ENCODE peak calls at places on chromosomes 16 and 17, in ten cellular contexts. One of them, this sample, is unnamed.

GRCh38 chr17:47837401-47838039 is 3.6 kb downstream of the SCRN2 start:
- DNase-seq in heart left ventricle: no peak
- DNase-seq in dorsolateral prefrontal cortex: no peak
- DNase-seq in fibroblast of lung: peak; percentile 56
- DNase-seq in thoracic aorta: no peak
- DNase-seq in upper lobe of right lung: no peak
- DNase-seq in effector memory CD4-positive, alpha-beta T cell: no peak
- DNase-seq in AG04450: no peak
- DNase-seq in GM23338: no peak
- DNase-seq in neural progenitor cell: no peak
- DNase-seq in this sample: no peak

GRCh38 chr16:3856367-3857141 is 24.0 kb downstream of the CREBBP start:
- DNase-seq in upper lobe of right lung: no peak
- DNase-seq in thoracic aorta: no peak
- DNase-seq in dorsolateral prefrontal cortex: no peak
- DNase-seq in heart left ventricle: no peak
- DNase-seq in neural progenitor cell: peak; percentile 60
- DNase-seq in GM23338: peak; percentile 60
- DNase-seq in fibroblast of lung: no peak
- DNase-seq in effector memory CD4-positive, alpha-beta T cell: no peak
- DNase-seq in AG04450: no peak
- DNase-seq in this sample: no peak

GRCh38 chr16:12677472-12677871 is 126.2 kb downstream of the CPPED1 start:
- DNase-seq in effector memory CD4-positive, alpha-beta T cell: no peak
- DNase-seq in AG04450: no peak
- DNase-seq in heart left ventricle: no peak
- DNase-seq in dorsolateral prefrontal cortex: no peak
- DNase-seq in upper lobe of right lung: no peak
- DNase-seq in neural progenitor cell: no peak
- DNase-seq in GM23338: no peak
- DNase-seq in fibroblast of lung: no peak
- DNase-seq in thoracic aorta: no peak
- DNase-seq in this sample: no peak

GRCh38 chr16:29680180-29680598 is 1.2 kb downstream of the QPRT start:
- DNase-seq in AG04450: no peak
- DNase-seq in thoracic aorta: no peak
- DNase-seq in fibroblast of lung: no peak
- DNase-seq in upper lobe of right lung: no peak
- DNase-seq in GM23338: peak; percentile 57
- DNase-seq in heart left ventricle: no peak
- DNase-seq in neural progenitor cell: no peak
- DNase-seq in dorsolateral prefrontal cortex: no peak
- DNase-seq in effector memory CD4-positive, alpha-beta T cell: no peak
- DNase-seq in this sample: no peak

GRCh38 chr17:29291163-29291752 is 2.7 kb downstream of the NUFIP2 start:
- DNase-seq in thoracic aorta: no peak
- DNase-seq in AG04450: peak; percentile 18
- DNase-seq in GM23338: peak; percentile 74
- DNase-seq in fibroblast of lung: peak; percentile 58
- DNase-seq in neural progenitor cell: peak; percentile 75
- DNase-seq in upper lobe of right lung: no peak
- DNase-seq in heart left ventricle: no peak
- DNase-seq in effector memory CD4-positive, alpha-beta T cell: no peak
- DNase-seq in dorsolateral prefrontal cortex: no peak
- DNase-seq in this sample: no peak

GRCh38 chr17:7294614-7295153 is at the start of gene YBX2:
- DNase-seq in thoracic aorta: no peak
- DNase-seq in fibroblast of lung: no peak
- DNase-seq in effector memory CD4-positive, alpha-beta T cell: peak; percentile 72
- DNase-seq in AG04450: no peak
- DNase-seq in upper lobe of right lung: peak; percentile 80
- DNase-seq in dorsolateral prefrontal cortex: peak; percentile 56
- DNase-seq in GM23338: peak; percentile 98
- DNase-seq in heart left ventricle: peak; percentile 81
- DNase-seq in neural progenitor cell: peak; percentile 95
- DNase-seq in this sample: peak; percentile 83

GRCh38 chr17:69142473-69142802 is 743 bp upstream of the ABCA6 start:
- DNase-seq in fibroblast of lung: peak; percentile 31
- DNase-seq in thoracic aorta: no peak
- DNase-seq in upper lobe of right lung: no peak
- DNase-seq in effector memory CD4-positive, alpha-beta T cell: no peak
- DNase-seq in heart left ventricle: no peak
- DNase-seq in dorsolateral prefrontal cortex: no peak
- DNase-seq in neural progenitor cell: no peak
- DNase-seq in GM23338: no peak
- DNase-seq in AG04450: peak; percentile 15
- DNase-seq in this sample: no peak

GRCh38 chr17:56985371-56986162 is 7.6 kb downstream of the SCPEP1 start:
- DNase-seq in thoracic aorta: no peak
- DNase-seq in GM23338: no peak
- DNase-seq in heart left ventricle: no peak
- DNase-seq in upper lobe of right lung: peak; percentile 73
- DNase-seq in effector memory CD4-positive, alpha-beta T cell: no peak
- DNase-seq in neural progenitor cell: no peak
- DNase-seq in dorsolateral prefrontal cortex: no peak
- DNase-seq in fibroblast of lung: no peak
- DNase-seq in AG04450: no peak
- DNase-seq in this sample: no peak

GRCh38 chr16:11312718-11313492 is 31.8 kb upstream of the PRM1 start:
- DNase-seq in upper lobe of right lung: no peak
- DNase-seq in dorsolateral prefrontal cortex: no peak
- DNase-seq in neural progenitor cell: no peak
- DNase-seq in effector memory CD4-positive, alpha-beta T cell: peak; percentile 14
- DNase-seq in thoracic aorta: no peak
- DNase-seq in heart left ventricle: no peak
- DNase-seq in fibroblast of lung: peak; percentile 84
- DNase-seq in GM23338: peak; percentile 78
- DNase-seq in AG04450: no peak
- DNase-seq in this sample: no peak
- H3K4me3 ChIP-seq in upper lobe of right lung: no peak overlapping the region
- H3K4me3 ChIP-seq in dorsolateral prefrontal cortex: no peak overlapping the region
- H3K4me3 ChIP-seq in neural progenitor cell: no peak overlapping the region
- H3K4me3 ChIP-seq in effector memory CD4-positive, alpha-beta T cell: no peak overlapping the region
- H3K4me3 ChIP-seq in thoracic aorta: peak overlapping the region; percentile 27
- H3K4me3 ChIP-seq in heart left ventricle: no peak overlapping the region
- H3K4me3 ChIP-seq in fibroblast of lung: no peak overlapping the region
- H3K4me3 ChIP-seq in GM23338: peak overlapping the region; percentile 15
- H3K4me3 ChIP-seq in AG04450: no peak overlapping the region
- H3K4me3 ChIP-seq in this sample: peak overlapping the region; percentile 44

GRCh38 chr17:59838196-59838911 is 54.4 kb downstream of the TUBD1 start:
- DNase-seq in dorsolateral prefrontal cortex: no peak
- DNase-seq in heart left ventricle: peak; percentile 19
- DNase-seq in AG04450: no peak
- DNase-seq in thoracic aorta: no peak
- DNase-seq in upper lobe of right lung: no peak
- DNase-seq in fibroblast of lung: peak; percentile 44
- DNase-seq in effector memory CD4-positive, alpha-beta T cell: no peak
- DNase-seq in neural progenitor cell: no peak
- DNase-seq in GM23338: no peak
- DNase-seq in this sample: no peak

GRCh38 chr17:59840908-59841666 is 51.7 kb downstream of the TUBD1 start:
- DNase-seq in effector memory CD4-positive, alpha-beta T cell: no peak
- DNase-seq in dorsolateral prefrontal cortex: no peak
- DNase-seq in AG04450: no peak
- DNase-seq in heart left ventricle: no peak
- DNase-seq in thoracic aorta: no peak
- DNase-seq in neural progenitor cell: no peak
- DNase-seq in upper lobe of right lung: no peak
- DNase-seq in GM23338: no peak
- DNase-seq in fibroblast of lung: peak; percentile 39
- DNase-seq in this sample: no peak

GRCh38 chr17:59839646-59840328 is 53.0 kb downstream of the TUBD1 start:
- DNase-seq in thoracic aorta: no peak
- DNase-seq in fibroblast of lung: peak; percentile 36
- DNase-seq in upper lobe of right lung: no peak
- DNase-seq in GM23338: peak; percentile 53
- DNase-seq in neural progenitor cell: peak; percentile 13
- DNase-seq in effector memory CD4-positive, alpha-beta T cell: no peak
- DNase-seq in dorsolateral prefrontal cortex: no peak
- DNase-seq in AG04450: no peak
- DNase-seq in heart left ventricle: no peak
- DNase-seq in this sample: no peak

GRCh38 chr17:59842901-59843652 is 49.7 kb downstream of the TUBD1 start:
- DNase-seq in effector memory CD4-positive, alpha-beta T cell: no peak
- DNase-seq in thoracic aorta: no peak
- DNase-seq in fibroblast of lung: peak; percentile 98
- DNase-seq in dorsolateral prefrontal cortex: no peak
- DNase-seq in heart left ventricle: no peak
- DNase-seq in AG04450: peak; percentile 88
- DNase-seq in GM23338: peak; percentile 31
- DNase-seq in upper lobe of right lung: peak; percentile 71
- DNase-seq in neural progenitor cell: no peak
- DNase-seq in this sample: peak; percentile 69

DNA sequence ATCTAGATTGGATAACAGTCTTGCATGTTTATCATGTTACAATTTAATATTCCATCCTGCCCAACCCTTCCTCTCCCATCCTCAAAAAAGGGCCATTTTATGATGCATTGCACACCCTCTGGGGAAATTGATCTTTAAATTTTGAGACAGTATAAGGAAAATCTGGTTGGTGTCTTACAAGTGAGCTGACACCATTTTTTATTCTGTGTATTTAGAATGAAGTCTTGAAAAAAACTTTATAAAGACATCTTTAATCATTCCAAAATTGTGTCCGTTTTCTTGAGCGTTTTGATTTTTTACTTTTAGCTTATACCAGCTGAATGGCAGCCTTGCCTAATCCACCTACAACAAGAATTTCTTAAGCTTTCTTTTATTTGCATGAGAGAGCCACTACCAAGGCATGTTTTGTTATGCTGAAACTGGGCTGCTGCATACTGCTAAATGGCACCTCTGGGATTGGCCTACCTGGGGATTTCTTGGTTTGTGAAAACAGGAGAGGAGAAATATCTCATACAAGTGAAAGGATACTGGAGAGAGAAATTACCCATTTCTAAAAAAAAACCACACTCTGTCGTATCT is 52.3 kb downstream of the TUBD1 start:
- DNase-seq in AG04450: no peak
- DNase-seq in heart left ventricle: no peak
- DNase-seq in dorsolateral prefrontal cortex: no peak
- DNase-seq in fibroblast of lung: peak; percentile 35
- DNase-seq in thoracic aorta: no peak
- DNase-seq in upper lobe of right lung: no peak
- DNase-seq in effector memory CD4-positive, alpha-beta T cell: no peak
- DNase-seq in neural progenitor cell: peak; percentile 45
- DNase-seq in GM23338: peak; percentile 93
- DNase-seq in this sample: no peak
- H3K27ac ChIP-seq in AG04450: peak overlapping the region; percentile 99
- H3K27ac ChIP-seq in heart left ventricle: peak overlapping the region; percentile 91
- H3K27ac ChIP-seq in dorsolateral prefrontal cortex: peak overlapping the region; percentile 70
- H3K27ac ChIP-seq in fibroblast of lung: peak overlapping the region; percentile 100
- H3K27ac ChIP-seq in thoracic aorta: peak overlapping the region; percentile 89
- H3K27ac ChIP-seq in upper lobe of right lung: peak overlapping the region; percentile 98
- H3K27ac ChIP-seq in effector memory CD4-positive, alpha-beta T cell: peak overlapping the region; percentile 91
- H3K27ac ChIP-seq in neural progenitor cell: peak overlapping the region; percentile 7
- H3K27ac ChIP-seq in GM23338: peak overlapping the region; percentile 94
- H3K27ac ChIP-seq in this sample: peak overlapping the region; percentile 98

DNA sequence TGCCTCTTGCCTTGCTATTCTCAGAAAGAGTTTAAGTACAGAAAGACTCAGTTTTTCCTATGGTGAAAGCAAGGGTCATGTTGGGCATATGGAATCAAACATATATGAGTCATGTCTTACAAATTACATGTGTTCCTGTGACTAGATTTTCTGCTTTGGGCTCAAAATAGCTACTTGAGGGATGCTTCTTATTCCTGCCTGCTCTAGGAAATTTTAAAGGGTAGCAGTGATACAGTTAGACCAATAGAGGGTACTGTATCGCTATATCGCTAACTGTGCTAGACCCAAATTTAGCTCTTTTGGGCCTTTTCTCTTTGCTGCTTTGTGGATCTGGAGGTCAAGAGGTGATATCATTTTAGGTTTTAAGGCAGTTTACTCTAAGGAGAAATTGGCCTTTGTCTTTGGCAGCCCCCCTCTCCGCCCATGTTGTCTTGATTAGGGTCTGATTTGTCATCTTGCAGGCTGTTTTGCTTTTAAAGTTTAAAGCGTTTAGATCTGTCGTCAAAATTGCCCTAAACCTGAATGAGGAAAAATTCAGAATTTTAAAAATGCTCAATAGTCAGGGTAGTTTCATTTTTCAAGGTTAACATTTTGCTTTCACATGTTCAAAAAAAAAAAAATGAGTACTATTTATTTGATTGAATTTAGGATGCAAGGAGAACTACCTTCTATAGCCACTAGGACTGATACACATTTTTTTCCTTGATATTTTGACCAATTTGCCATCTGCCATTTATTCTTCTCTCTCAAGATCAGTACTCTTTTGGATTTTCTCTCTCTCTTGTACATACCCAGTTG is 8.8 kb downstream of the NFATC3 start:
- DNase-seq in effector memory CD4-positive, alpha-beta T cell: no peak
- DNase-seq in AG04450: no peak
- DNase-seq in upper lobe of right lung: no peak
- DNase-seq in fibroblast of lung: peak; percentile 40
- DNase-seq in heart left ventricle: no peak
- DNase-seq in thoracic aorta: no peak
- DNase-seq in neural progenitor cell: peak; percentile 32
- DNase-seq in dorsolateral prefrontal cortex: no peak
- DNase-seq in GM23338: peak; percentile 68
- DNase-seq in this sample: no peak
- H3K4me3 ChIP-seq in effector memory CD4-positive, alpha-beta T cell: no peak overlapping the region
- H3K4me3 ChIP-seq in AG04450: no peak overlapping the region
- H3K4me3 ChIP-seq in upper lobe of right lung: no peak overlapping the region
- H3K4me3 ChIP-seq in fibroblast of lung: no peak overlapping the region
- H3K4me3 ChIP-seq in heart left ventricle: no peak overlapping the region
- H3K4me3 ChIP-seq in thoracic aorta: no peak overlapping the region
- H3K4me3 ChIP-seq in neural progenitor cell: no peak overlapping the region
- H3K4me3 ChIP-seq in dorsolateral prefrontal cortex: no peak overlapping the region
- H3K4me3 ChIP-seq in GM23338: no peak overlapping the region
- H3K4me3 ChIP-seq in this sample: no peak overlapping the region

GRCh38 chr17:55273579-55274370 is 9.0 kb downstream of the HLF start:
- DNase-seq in AG04450: no peak
- DNase-seq in effector memory CD4-positive, alpha-beta T cell: no peak
- DNase-seq in heart left ventricle: peak; percentile 73
- DNase-seq in GM23338: peak; percentile 13
- DNase-seq in thoracic aorta: peak; percentile 62
- DNase-seq in upper lobe of right lung: peak; percentile 91
- DNase-seq in dorsolateral prefrontal cortex: peak; percentile 74
- DNase-seq in fibroblast of lung: no peak
- DNase-seq in neural progenitor cell: no peak
- DNase-seq in this sample: peak; percentile 92

GRCh38 chr17:55274371-55275255 is 9.9 kb downstream of the HLF start:
- DNase-seq in neural progenitor cell: no peak
- DNase-seq in heart left ventricle: no peak
- DNase-seq in fibroblast of lung: no peak
- DNase-seq in effector memory CD4-positive, alpha-beta T cell: no peak
- DNase-seq in AG04450: no peak
- DNase-seq in upper lobe of right lung: no peak
- DNase-seq in thoracic aorta: no peak
- DNase-seq in dorsolateral prefrontal cortex: no peak
- DNase-seq in GM23338: no peak
- DNase-seq in this sample: no peak

GRCh38 chr17:55271958-55272710 is 7.4 kb downstream of the HLF start:
- DNase-seq in dorsolateral prefrontal cortex: no peak
- DNase-seq in fibroblast of lung: no peak
- DNase-seq in AG04450: no peak
- DNase-seq in heart left ventricle: no peak
- DNase-seq in effector memory CD4-positive, alpha-beta T cell: no peak
- DNase-seq in GM23338: no peak
- DNase-seq in thoracic aorta: no peak
- DNase-seq in neural progenitor cell: no peak
- DNase-seq in upper lobe of right lung: no peak
- DNase-seq in this sample: no peak

GRCh38 chr17:55271223-55271571 is 6.4 kb downstream of the HLF start:
- DNase-seq in dorsolateral prefrontal cortex: no peak
- DNase-seq in neural progenitor cell: no peak
- DNase-seq in effector memory CD4-positive, alpha-beta T cell: no peak
- DNase-seq in thoracic aorta: no peak
- DNase-seq in AG04450: no peak
- DNase-seq in fibroblast of lung: no peak
- DNase-seq in heart left ventricle: no peak
- DNase-seq in upper lobe of right lung: no peak
- DNase-seq in GM23338: no peak
- DNase-seq in this sample: no peak

DNA sequence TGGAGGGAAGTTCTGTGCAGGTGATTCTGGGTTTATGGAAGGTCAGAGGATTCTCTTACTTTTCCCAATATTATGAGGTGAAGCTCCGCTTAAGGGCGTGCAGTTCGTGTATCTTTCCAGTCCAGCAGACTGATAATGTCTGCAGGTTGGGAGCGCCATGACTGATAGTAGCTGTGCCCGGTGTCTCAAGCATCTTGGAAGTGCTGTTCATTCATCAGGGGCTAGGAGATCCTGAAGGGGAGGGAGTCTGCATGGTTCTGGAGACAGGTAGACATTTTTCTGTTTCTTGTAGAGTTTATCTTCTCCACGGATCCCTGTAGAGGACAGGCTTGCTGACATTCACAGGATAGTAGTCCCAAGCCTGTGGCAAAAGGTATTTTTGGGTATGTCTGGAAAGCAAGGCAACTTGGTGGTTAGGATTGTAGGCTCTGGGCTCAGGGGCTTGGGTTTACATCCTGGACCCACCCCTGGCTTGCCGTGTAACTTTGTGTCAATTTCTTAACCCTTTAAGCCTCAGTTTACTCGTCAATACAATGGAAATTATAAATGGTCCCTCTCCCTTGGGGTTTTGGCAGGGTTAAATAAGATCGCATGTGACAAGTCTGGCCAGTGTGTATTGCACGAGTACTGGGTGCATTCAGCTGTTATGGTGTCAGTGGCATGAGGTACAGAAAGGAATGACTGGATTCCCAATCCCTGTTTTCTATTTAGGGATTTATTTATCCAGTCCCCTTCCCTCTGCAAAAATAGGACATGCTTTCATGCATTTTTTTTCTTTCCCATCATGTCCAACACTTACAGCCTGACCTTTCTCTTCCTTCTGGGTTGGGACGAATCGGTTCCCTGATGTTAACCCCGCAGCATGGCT is 8.2 kb downstream of the HLF start:
- DNase-seq in neural progenitor cell: no peak
- DNase-seq in GM23338: no peak
- DNase-seq in upper lobe of right lung: no peak
- DNase-seq in thoracic aorta: no peak
- DNase-seq in heart left ventricle: no peak
- DNase-seq in AG04450: no peak
- DNase-seq in effector memory CD4-positive, alpha-beta T cell: no peak
- DNase-seq in fibroblast of lung: no peak
- DNase-seq in dorsolateral prefrontal cortex: no peak
- DNase-seq in this sample: no peak
- H3K27ac ChIP-seq in neural progenitor cell: no peak overlapping the region
- H3K27ac ChIP-seq in GM23338: no peak overlapping the region
- H3K27ac ChIP-seq in upper lobe of right lung: peak overlapping the region; percentile 38
- H3K27ac ChIP-seq in thoracic aorta: peak overlapping the region; percentile 90
- H3K27ac ChIP-seq in heart left ventricle: peak overlapping the region; percentile 81
- H3K27ac ChIP-seq in AG04450: no peak overlapping the region
- H3K27ac ChIP-seq in effector memory CD4-positive, alpha-beta T cell: no peak overlapping the region
- H3K27ac ChIP-seq in fibroblast of lung: no peak overlapping the region
- H3K27ac ChIP-seq in dorsolateral prefrontal cortex: peak overlapping the region; percentile 79
- H3K27ac ChIP-seq in this sample: peak overlapping the region; percentile 88